ENCODE peak calls at places on chromosomes 12 and 14, in seven cellular contexts. O is IMR-90, V is nephron progenitor cell, G is astrocyte of the cerebellum, C is fibroblast of the aortic adventitia, F is GM23338, R is cardiac muscle cell. E is an unnamed sample.

GRCh38 chr12:90909069-90909676 is 45.8 kb downstream of the CCER1 start:
- DNase-seq in O (peak; percentile 67), V (peak; percentile 30), G (peak; percentile 31), C (peak; percentile 82), F (peak; percentile 77), R (peak; percentile 73), E (no peak)

GRCh38 chr12:1880876-1881275 is 37.6 kb downstream of the CACNA2D4 start:
- DNase-seq in O (no peak), V (no peak), G (no peak), C (no peak), F (no peak), R (no peak), E (no peak)

GRCh38 chr14:96126783-96127271 is 77.8 kb upstream of the BDKRB2 start:
- DNase-seq in O (peak; percentile 55), V (no peak), G (no peak), C (no peak), F (no peak), R (no peak), E (no peak)

GRCh38 chr14:75806247-75806876 is 145.3 kb downstream of the TTLL5 start:
- DNase-seq in O (no peak), V (no peak), G (peak; percentile 9), C (no peak), F (no peak), R (no peak), E (no peak)

GRCh38 chr14:68785817-68786490 is 6.9 kb downstream of the ZFP36L1 start:
- DNase-seq in O (no peak), V (no peak), G (no peak), C (peak; percentile 69), F (peak; percentile 24), R (no peak), E (no peak)

GRCh38 chr12:48183091-48183875 is at the start of gene CCDC184:
- DNase-seq in O (peak; percentile 73), V (peak; percentile 68), G (no peak), C (peak; percentile 76), F (peak; percentile 95), R (peak; percentile 62), E (peak; percentile 85)

GRCh38 chr12:32983968-32984367 is 87.4 kb upstream of the PKP2 start:
- DNase-seq in O (no peak), V (no peak), G (no peak), C (no peak), F (peak; percentile 82), R (peak; percentile 17), E (no peak)

GRCh38 chr14:34554540-34555250 is 15.2 kb upstream of the EAPP start:
- DNase-seq in O (peak; percentile 37), V (no peak), G (no peak), C (peak; percentile 58), F (no peak), R (no peak), E (peak; percentile 33)

GRCh38 chr12:70052931-70053497 is 190.2 kb upstream of the CNOT2 start:
- DNase-seq in O (peak; percentile 67), V (no peak), G (no peak), C (peak; percentile 97), F (no peak), R (no peak), E (no peak)

GRCh38 chr14:77790566-77791224 is 9.2 kb upstream of the ADCK1 start:
- DNase-seq in O (no peak), V (no peak), G (no peak), C (no peak), F (no peak), R (no peak), E (no peak)

GRCh38 chr12:57632369-57632897 is 568 bp downstream of the B4GALNT1 start:
- DNase-seq in O (no peak), V (peak; percentile 53), G (no peak), C (peak; percentile 21), F (peak; percentile 60), R (no peak), E (peak; percentile 38)

GRCh38 chr12:28996688-28997087 is 152.4 kb upstream of the FAR2 start:
- DNase-seq in O (no peak), V (no peak), G (no peak), C (no peak), F (no peak), R (no peak), E (no peak)

GRCh38 chr12:65699251-65699650 is 125.0 kb upstream of the HMGA2 start:
- DNase-seq in O (peak; percentile 65), V (no peak), G (no peak), C (peak; percentile 76), F (no peak), R (no peak), E (no peak)

GRCh38 chr14:23402296-23403138 is 5.6 kb downstream of the MYH6 start:
- DNase-seq in O (no peak), V (no peak), G (no peak), C (no peak), F (peak; percentile 21), R (peak; percentile 33), E (no peak)

GRCh38 chr14:22882529-22883190 is 362 bp upstream of the REM2 start:
- DNase-seq in O (peak; percentile 46), V (peak; percentile 68), G (no peak), C (peak; percentile 18), F (peak; percentile 90), R (peak; percentile 69), E (no peak)

GRCh38 chr14:44803239-44803905 is 158.4 kb downstream of the KLHL28 start:
- DNase-seq in O (peak; percentile 64), V (no peak), G (peak; percentile 52), C (peak; percentile 87), F (peak; percentile 76), R (peak; percentile 52), E (peak; percentile 43)

GRCh38 chr14:57326253-57326652 is 57.5 kb downstream of the AP5M1 start:
- DNase-seq in O (no peak), V (no peak), G (no peak), C (no peak), F (no peak), R (no peak), E (peak; percentile 37)

GRCh38 chr12:54588110-54588831 is at the start of gene PPP1R1A:
- DNase-seq in O (no peak), V (peak; percentile 71), G (no peak), C (no peak), F (peak; percentile 75), R (peak; percentile 83), E (no peak)
- TF ChIP-seq CTCF in O (no peak), V (no peak), G (no peak), C (no peak), F (peak; percentile 25), R (no peak), E (no peak)

GRCh38 chr14:74015965-74016364 is 3.1 kb downstream of the ENTPD5 start:
- DNase-seq in O (no peak), V (no peak), G (no peak), C (no peak), F (no peak), R (no peak), E (no peak)

GRCh38 chr14:74019408-74019714 is 212 bp downstream of the BBOF1 start:
- DNase-seq in O (no peak), V (no peak), G (no peak), C (no peak), F (no peak), R (no peak), E (no peak)

GRCh38 chr14:74019743-74020142 is 594 bp downstream of the BBOF1 start:
- DNase-seq in O (peak; percentile 60), V (no peak), G (peak; percentile 22), C (peak; percentile 59), F (no peak), R (peak; percentile 44), E (no peak)

GRCh38 chr14:74018029-74018703 is 922 bp downstream of the ENTPD5 start:
- DNase-seq in O (peak; percentile 64), V (no peak), G (peak; percentile 77), C (peak; percentile 68), F (no peak), R (no peak), E (peak; percentile 62)

GRCh38 chr14:74018704-74019407 is at the start of the genes BBOF1 and ENTPD5:
- DNase-seq in O (peak; percentile 80), V (peak; percentile 86), G (peak; percentile 44), C (peak; percentile 76), F (peak; percentile 76), R (peak; percentile 92), E (peak; percentile 96)
- TF ChIP-seq CTCF in O (no peak), V (no peak), G (no peak), C (no peak), F (no peak), R (no peak), E (no peak)

GRCh38 chr12:120089105-120089504 is 27.4 kb downstream of the RAB35 start:
- DNase-seq in O (no peak), V (no peak), G (no peak), C (no peak), F (no peak), R (no peak), E (no peak)

GRCh38 chr12:120085920-120086319 is 30.6 kb downstream of the RAB35 start:
- DNase-seq in O (no peak), V (no peak), G (no peak), C (no peak), F (peak; percentile 67), R (no peak), E (no peak)

GRCh38 chr12:120089796-120090195 is 26.8 kb downstream of the RAB35 start:
- DNase-seq in O (no peak), V (no peak), G (no peak), C (no peak), F (no peak), R (no peak), E (no peak)

GRCh38 chr12:120090211-120090610 is 26.3 kb downstream of the RAB35 start:
- DNase-seq in O (no peak), V (no peak), G (no peak), C (no peak), F (no peak), R (no peak), E (no peak)

GRCh38 chr12:120086801-120087621 is 29.5 kb downstream of the RAB35 start:
- DNase-seq in O (peak; percentile 99), V (peak; percentile 99), G (peak; percentile 96), C (peak; percentile 99), F (peak; percentile 100), R (peak; percentile 99), E (peak; percentile 99)
- TF ChIP-seq CTCF in O (peak; percentile 99), V (peak; percentile 96), G (peak; percentile 97), C (peak; percentile 99), F (peak; percentile 95), R (peak; percentile 98), E (peak; percentile 98)

GRCh38 chr14:33430414-33430813 is 491.7 kb downstream of the NPAS3 start:
- DNase-seq in O (no peak), V (no peak), G (no peak), C (no peak), F (no peak), R (no peak), E (no peak)

GRCh38 chr14:33435911-33436310 is 497.2 kb downstream of the NPAS3 start:
- DNase-seq in O (peak; percentile 4), V (no peak), G (peak; percentile 49), C (peak; percentile 50), F (no peak), R (no peak), E (no peak)

DNA sequence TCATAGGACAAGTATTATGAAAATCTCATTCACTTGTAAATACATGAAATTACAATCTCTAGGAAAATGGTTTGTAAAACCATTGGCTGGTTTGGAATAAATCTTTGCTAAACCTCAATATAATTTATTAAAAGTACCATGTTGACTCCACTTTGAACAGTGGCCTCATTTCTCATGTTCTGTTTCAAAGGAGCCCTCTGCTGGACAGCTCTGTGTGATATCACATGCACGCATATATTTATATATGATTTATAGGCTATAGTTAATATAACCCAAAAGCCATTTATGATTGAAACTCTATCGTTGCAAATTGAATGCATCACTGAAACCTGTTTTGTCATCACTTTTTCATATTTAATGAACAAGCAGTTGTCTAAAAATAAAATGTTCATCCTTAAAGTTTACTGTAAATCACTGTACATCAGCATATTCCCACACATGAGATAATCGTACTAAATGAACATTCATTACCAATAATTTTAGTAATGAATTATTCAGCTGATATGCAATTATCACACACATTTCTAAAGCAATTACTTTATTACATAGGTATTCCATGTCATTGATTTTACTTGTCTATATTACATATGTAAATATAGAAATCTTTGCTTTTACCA is 493.8 kb downstream of the NPAS3 start:
- DNase-seq in O (peak; percentile 18), V (no peak), G (peak; percentile 42), C (peak; percentile 56), F (no peak), R (peak; percentile 39), E (no peak)
- TF ChIP-seq CTCF in O (peak; percentile 40), V (peak; percentile 11), G (peak; percentile 61), C (peak; percentile 46), F (peak; percentile 35), R (peak; percentile 63), E (peak; percentile 29)